ENCODE peak calls at places on chromosomes 4 and X, in five cellular contexts. V, Z, S, U and R are unnamed samples.

GRCh38 chr4:96630839-96631238 is 790.9 kb downstream of the PDHA2 start:
- DNase-seq in V (no peak), S (no peak), U (no peak), Z (no peak), R (no peak)

GRCh38 chr4:80173387-80173786 is 23.9 kb upstream of the PRDM8 start:
- DNase-seq in S (no peak), V (no peak), Z (no peak), U (peak), R (no peak)

GRCh38 chr4:55136634-55137033 is 11.2 kb upstream of the KDR start:
- DNase-seq in S (no peak), V (no peak), Z (no peak), U (no peak), R (no peak)

GRCh38 chrX:43655151-43655676 is 885 bp upstream of the MAOA start:
- DNase-seq in S (no peak), Z (peak), U (no peak), V (peak), R (peak)

GRCh38 chr4:43766648-43767047 is 682.0 kb downstream of the KCTD8 start:
- DNase-seq in V (no peak), U (no peak), S (no peak), Z (no peak), R (no peak)

GRCh38 chr4:169690787-169691186 is 67.0 kb downstream of the HPF1 start:
- DNase-seq in S (no peak), Z (no peak), V (no peak), U (no peak), R (no peak)

GRCh38 chrX:21728276-21728968 is 29.5 kb downstream of the SMPX start:
- DNase-seq in U (no peak), V (no peak), S (no peak), Z (no peak), R (no peak)

GRCh38 chr4:81136161-81136910 is 78.7 kb downstream of the PRKG2 start:
- DNase-seq in V (no peak), U (no peak), Z (no peak), S (no peak), R (no peak)

GRCh38 chrX:18674417-18674787 is 2.5 kb upstream of the RS1 start:
- DNase-seq in U (no peak), V (no peak), S (no peak), Z (no peak), R (peak)

GRCh38 chr4:61201562-61202099 is 1.5 kb downstream of the ADGRL3 start:
- DNase-seq in Z (no peak), S (peak), U (no peak), V (no peak), R (peak)

GRCh38 chrX:108131471-108131870 is 39.9 kb downstream of the ATG4A start:
- DNase-seq in S (no peak), V (no peak), Z (no peak), U (peak), R (no peak)

GRCh38 chrX:2498781-2499302 is 1.9 kb downstream of the DHRSX start:
- DNase-seq in S (no peak), U (no peak), Z (no peak), V (no peak), R (peak)

GRCh38 chr4:832108-832507 is 6.2 kb upstream of the CPLX1 start:
- DNase-seq in Z (no peak), U (no peak), V (no peak), S (no peak), R (no peak)

GRCh38 chr4:122117743-122118142 is 34.4 kb upstream of the BLTP1 start:
- DNase-seq in S (no peak), U (no peak), V (no peak), Z (no peak), R (no peak)

GRCh38 chrX:145405012-145405411 is 157.7 kb downstream of the SPANXN1 start:
- DNase-seq in Z (no peak), U (peak), V (peak), S (peak), R (no peak)

GRCh38 chr4:45283352-45283751 is 557.0 kb upstream of the GNPDA2 start:
- DNase-seq in U (no peak), S (no peak), Z (no peak), V (no peak), R (no peak)

GRCh38 chrX:125295337-125295736 is 24.3 kb upstream of the TEX13C start:
- DNase-seq in Z (no peak), V (no peak), S (no peak), U (no peak), R (no peak)

GRCh38 chrX:136369377-136369776 is 68.6 kb downstream of the ADGRG4 start:
- DNase-seq in S (no peak), Z (no peak), V (no peak), U (no peak), R (no peak)

GRCh38 chrX:115911967-115912366 is 258.6 kb upstream of the AGTR2 start:
- DNase-seq in S (no peak), U (no peak), V (no peak), Z (no peak), R (no peak)

GRCh38 chr4:144169211-144169610 is 28.7 kb upstream of the GYPA start:
- DNase-seq in S (no peak), V (no peak), Z (no peak), U (no peak), R (no peak)

GRCh38 chr4:11428701-11429571 is at the start of gene HS3ST1:
- DNase-seq in U (no peak), Z (peak), V (peak), S (peak), R (peak)

GRCh38 chrX:106726485-106727437 is at the start of gene RNF128:
- DNase-seq in U (no peak), Z (no peak), V (peak), S (peak), R (peak)

GRCh38 chr4:68375667-68376559 is 26.0 kb upstream of the YTHDC1 start:
- DNase-seq in V (peak), S (no peak), Z (no peak), U (peak), R (peak)

GRCh38 chr4:6925357-6925836 is 15.8 kb downstream of the TBC1D14 start:
- DNase-seq in S (no peak), U (no peak), V (no peak), Z (no peak), R (no peak)

GRCh38 chr4:85968945-85969830 is 390.7 kb downstream of the MAPK10 start:
- DNase-seq in V (peak), U (peak), Z (no peak), S (peak), R (no peak)

GRCh38 chrX:120560405-120560841 is 339 bp downstream of the CUL4B start:
- DNase-seq in U (no peak), Z (no peak), S (no peak), V (no peak), R (no peak)

GRCh38 chr4:40682298-40683101 is 52.8 kb upstream of the RBM47 start:
- DNase-seq in V (no peak), S (no peak), U (no peak), Z (no peak), R (no peak)

GRCh38 chr4:7886250-7886973 is 53.2 kb downstream of the AFAP1 start:
- DNase-seq in Z (no peak), S (no peak), V (no peak), U (no peak), R (no peak)

GRCh38 chr4:154614306-154614705 is 1.9 kb upstream of the FGG start:
- DNase-seq in V (no peak), Z (no peak), S (no peak), U (no peak), R (no peak)

GRCh38 chr4:108933046-108933445 is 170.2 kb upstream of the ETNPPL start:
- DNase-seq in Z (no peak), V (no peak), S (no peak), U (no peak), R (no peak)

GRCh38 chr4:78520808-78521226 is 30.8 kb upstream of the ANXA3 start:
- DNase-seq in V (no peak), Z (no peak), U (no peak), S (no peak), R (no peak)

GRCh38 chrX:15939737-15940136 is 85.1 kb upstream of the AP1S2 start:
- DNase-seq in U (no peak), S (no peak), V (no peak), Z (no peak), R (no peak)

GRCh38 chrX:21658152-21658737 is at the start of gene KLHL34:
- DNase-seq in Z (no peak), U (no peak), S (no peak), V (no peak), R (no peak)

GRCh38 chrX:152915541-152916241 is 17.8 kb downstream of the ZNF185 start:
- DNase-seq in S (no peak), U (no peak), V (no peak), Z (no peak), R (no peak)

GRCh38 chr4:108365551-108365950 is 196.8 kb upstream of the LEF1 start:
- DNase-seq in U (no peak), S (no peak), V (no peak), Z (no peak), R (no peak)

GRCh38 chr4:154491341-154491679 is 289 bp downstream of the DCHS2 start:
- DNase-seq in U (no peak), Z (no peak), S (no peak), V (no peak), R (no peak)

GRCh38 chr4:153919667-153920066 is 130.8 kb upstream of the SFRP2 start:
- DNase-seq in V (no peak), U (no peak), S (no peak), Z (no peak), R (no peak)

GRCh38 chr4:101667348-101667747 is 123.2 kb upstream of the BANK1 start:
- DNase-seq in U (no peak), V (no peak), Z (no peak), S (no peak), R (no peak)

GRCh38 chr4:133151681-133152329 is 2.7 kb downstream of the PCDH10 start:
- DNase-seq in V (peak), U (no peak), S (no peak), Z (no peak), R (peak)